ENCODE peak calls at places on chromosomes 5 and 9, in seven cellular contexts. Z is CD4-positive, alpha-beta T cell; A is fibroblast of lung; X is glutamatergic neuron; B is epithelial cell of prostate; G is KBM-7; N is Kasumi-1. L is an unnamed sample.

GRCh38 chr9:75148551-75148950 is 60.2 kb downstream of the OSTF1 start:
- DNase-seq in A (peak), G (peak), Z (no peak), B (no peak), N (peak), X (no peak), L (no peak)

GRCh38 chr9:129290606-129291005 is 112.5 kb upstream of the IER5L start:
- DNase-seq in G (no peak), X (no peak), B (no peak), N (no peak), Z (no peak), A (no peak), L (no peak)

GRCh38 chr5:14450055-14450524 is 131.5 kb upstream of the OTULINL start:
- DNase-seq in X (no peak), N (no peak), A (peak), Z (no peak), G (no peak), B (no peak), L (no peak)

GRCh38 chr9:91623004-91623403 is 199.4 kb upstream of the NFIL3 start:
- DNase-seq in X (no peak), N (no peak), Z (no peak), G (no peak), A (no peak), B (no peak), L (no peak)

GRCh38 chr5:173742432-173742816 is 126.0 kb upstream of the BOD1 start:
- DNase-seq in G (no peak), A (no peak), X (no peak), N (no peak), B (no peak), Z (no peak), L (no peak)

GRCh38 chr5:86757824-86758223 is 140.1 kb downstream of the COX7C start:
- DNase-seq in N (no peak), X (no peak), A (no peak), Z (no peak), B (no peak), G (no peak), L (no peak)

GRCh38 chr9:98594551-98595160 is 114.1 kb downstream of the GABBR2 start:
- DNase-seq in Z (no peak), X (no peak), A (no peak), G (no peak), N (no peak), B (no peak), L (no peak)

GRCh38 chr5:109281136-109281690 is 128.6 kb downstream of the PJA2 start:
- DNase-seq in N (no peak), B (no peak), A (no peak), Z (no peak), G (no peak), X (no peak), L (no peak)

GRCh38 chr5:114449836-114450515 is 88.1 kb downstream of the KCNN2 start:
- DNase-seq in A (peak), X (peak), Z (no peak), G (peak), B (no peak), N (peak), L (peak)

GRCh38 chr9:125854553-125855275 is 107.5 kb downstream of the PBX3 start:
- DNase-seq in G (no peak), Z (no peak), B (no peak), A (peak), X (no peak), N (no peak), L (no peak)

GRCh38 chr5:168877132-168877895 is 298.1 kb upstream of the PANK3 start:
- DNase-seq in Z (no peak), X (no peak), B (no peak), A (no peak), N (no peak), G (no peak), L (no peak)

GRCh38 chr9:79013715-79014610 is 557.8 kb upstream of the TLE4 start:
- DNase-seq in X (no peak), N (no peak), G (no peak), Z (no peak), B (no peak), A (no peak), L (no peak)

GRCh38 chr5:164188733-164189148 is 683.3 kb downstream of the MAT2B start:
- DNase-seq in X (peak), G (no peak), Z (no peak), N (no peak), A (no peak), B (no peak), L (no peak)

GRCh38 chr5:127536687-127537086 is 19.2 kb downstream of the PRRC1 start:
- DNase-seq in A (peak), Z (no peak), X (no peak), B (no peak), G (peak), N (peak), L (no peak)

GRCh38 chr9:69421908-69422801 is 97.1 kb downstream of the ENTREP1 start:
- DNase-seq in B (no peak), X (peak), G (peak), A (peak), Z (peak), N (peak), L (peak)

GRCh38 chr5:137660349-137660817 is 75.5 kb downstream of the KLHL3 start:
- DNase-seq in N (peak), B (peak), X (peak), Z (peak), G (peak), A (peak), L (peak)

GRCh38 chr9:75907863-75908262 is 17.4 kb downstream of the PCSK5 start:
- DNase-seq in B (no peak), G (no peak), Z (no peak), N (no peak), A (no peak), X (no peak), L (no peak)

GRCh38 chr9:109852561-109852960 is 72.6 kb downstream of the PALM2AKAP2 start:
- DNase-seq in A (no peak), B (no peak), Z (no peak), N (no peak), X (no peak), G (no peak), L (no peak)

GRCh38 chr9:88534456-88535225 is at the start of gene NXNL2:
- DNase-seq in G (peak), X (peak), A (peak), Z (peak), N (no peak), B (peak), L (peak)

GRCh38 chr9:77455312-77455927 is 192.7 kb downstream of the GNA14 start:
- DNase-seq in A (no peak), Z (no peak), B (no peak), X (no peak), G (peak), N (peak), L (peak)

GRCh38 chr9:22395585-22396205 is 50.9 kb upstream of the DMRTA1 start:
- DNase-seq in X (no peak), Z (no peak), A (no peak), N (no peak), G (no peak), B (peak), L (no peak)

GRCh38 chr5:1873242-1873959 is 9.3 kb downstream of the IRX4 start:
- DNase-seq in A (no peak), B (no peak), G (no peak), N (no peak), Z (no peak), X (no peak), L (no peak)

GRCh38 chr9:117341161-117341560 is 73.7 kb downstream of the ASTN2 start:
- DNase-seq in N (no peak), Z (no peak), B (no peak), X (no peak), A (no peak), G (no peak), L (no peak)